ENCODE peak calls at places on chromosomes 13 and 19, in five cellular contexts. F, K, U, W and Z are unnamed samples.

GRCh38 chr19:12833747-12834417 is 497 bp downstream of the RTBDN start:
- DNase-seq in W (peak), K (no peak), F (no peak), U (no peak), Z (no peak)

GRCh38 chr19:55605637-55606470 is at the start of gene ZNF865:
- DNase-seq in K (peak), F (peak), U (peak), W (peak), Z (peak)

GRCh38 chr13:79492313-79492798 is 11.4 kb downstream of the NDFIP2 start:
- DNase-seq in K (no peak), W (peak), F (peak), U (no peak), Z (peak)

GRCh38 chr13:23558675-23559536 is 11.3 kb upstream of the TNFRSF19 start:
- DNase-seq in U (peak), W (peak), F (peak), K (peak), Z (peak)

GRCh38 chr19:53904909-53905308 is 4.2 kb upstream of the CACNG7 start:
- DNase-seq in F (peak), W (no peak), U (no peak), K (no peak), Z (no peak)

GRCh38 chr19:54248016-54248601 is 5.5 kb upstream of the LILRA6 start:
- DNase-seq in W (no peak), K (peak), U (no peak), F (no peak), Z (no peak)

GRCh38 chr13:67095621-67096020 is 134.5 kb downstream of the PCDH9 start:
- DNase-seq in W (no peak), F (peak), U (no peak), K (peak), Z (no peak)

GRCh38 chr13:73075546-73075945 is 16.7 kb downstream of the KLF5 start:
- DNase-seq in F (no peak), W (peak), K (no peak), U (no peak), Z (no peak)

GRCh38 chr19:52735734-52736133 is 890 bp upstream of the ZNF611 start:
- DNase-seq in U (no peak), W (peak), K (peak), F (peak), Z (peak)

GRCh38 chr19:40614595-40615411 is 13.6 kb downstream of the LTBP4 start:
- DNase-seq in K (peak), W (peak), U (peak), F (peak), Z (peak)

GRCh38 chr13:59963827-59964226 is 199.9 kb downstream of the DIAPH3 start:
- DNase-seq in K (no peak), F (no peak), W (no peak), U (no peak), Z (no peak)

GRCh38 chr19:48698046-48698445 is 2.3 kb downstream of the FUT2 start:
- DNase-seq in U (no peak), W (no peak), F (peak), K (peak), Z (peak)

GRCh38 chr13:95588134-95588533 is 35.6 kb downstream of the CLDN10 start:
- DNase-seq in F (peak), U (no peak), W (no peak), K (no peak), Z (no peak)

GRCh38 chr13:49453465-49453864 is 9.4 kb downstream of the SETDB2 start:
- DNase-seq in F (no peak), U (no peak), K (no peak), W (no peak), Z (no peak)

DNA sequence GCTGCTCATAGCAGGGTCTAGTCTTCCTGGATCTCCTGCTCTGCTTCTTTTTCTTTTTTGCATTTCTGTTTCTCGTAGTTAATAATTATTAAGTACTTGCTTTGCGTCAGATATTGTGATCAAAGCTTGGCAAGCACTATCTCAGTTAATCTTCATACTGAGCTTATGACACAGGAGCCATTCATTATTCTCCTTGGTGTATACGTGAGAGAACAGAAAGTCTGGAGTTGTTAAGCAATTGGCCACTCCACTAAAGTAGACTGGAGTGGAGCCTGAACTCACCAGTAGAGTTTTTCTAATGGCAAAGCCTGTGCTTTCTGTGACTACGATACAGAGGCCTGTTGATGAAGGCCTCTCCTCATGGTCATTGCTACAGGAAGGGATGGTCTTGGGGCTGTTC is 285.9 kb downstream of the RFC3 start:
- DNase-seq in W (no peak), F (no peak), U (no peak), K (no peak), Z (no peak)
- H2AFZ ChIP-seq in W (no peak), F (no peak), U (no peak), K (no peak), Z (no peak)

DNA sequence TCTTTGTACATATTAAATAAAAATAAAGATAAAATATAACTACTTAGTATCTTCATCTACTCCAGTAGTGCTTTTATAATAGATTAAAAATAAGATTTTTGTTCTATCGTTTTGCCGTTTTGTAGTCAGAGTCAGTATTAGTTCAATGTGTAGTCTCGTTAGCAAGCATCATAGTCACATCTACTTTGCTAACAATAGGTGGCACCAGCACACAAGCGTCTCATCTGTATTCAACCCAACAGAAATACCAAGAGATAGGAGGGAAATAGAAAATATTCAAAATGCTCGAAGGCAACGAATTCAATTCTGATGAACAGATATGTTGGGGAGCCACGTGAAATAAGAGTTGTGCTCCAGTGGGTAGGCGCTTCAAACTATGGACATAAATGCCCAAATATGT is 21.4 kb upstream of the MICU2 start:
- DNase-seq in K (peak), U (peak), F (peak), W (peak), Z (peak)
- TF ChIP-seq CTCF in K (no peak), U (peak), F (peak), W (peak), Z (peak)

GRCh38 chr19:41911889-41912731 is 16.1 kb downstream of the ERFL start:
- DNase-seq in K (no peak), U (no peak), W (no peak), F (no peak), Z (no peak)
- TF ChIP-seq EZH2 in K (peak), U (no peak), W (peak), F (peak), Z (peak)

DNA sequence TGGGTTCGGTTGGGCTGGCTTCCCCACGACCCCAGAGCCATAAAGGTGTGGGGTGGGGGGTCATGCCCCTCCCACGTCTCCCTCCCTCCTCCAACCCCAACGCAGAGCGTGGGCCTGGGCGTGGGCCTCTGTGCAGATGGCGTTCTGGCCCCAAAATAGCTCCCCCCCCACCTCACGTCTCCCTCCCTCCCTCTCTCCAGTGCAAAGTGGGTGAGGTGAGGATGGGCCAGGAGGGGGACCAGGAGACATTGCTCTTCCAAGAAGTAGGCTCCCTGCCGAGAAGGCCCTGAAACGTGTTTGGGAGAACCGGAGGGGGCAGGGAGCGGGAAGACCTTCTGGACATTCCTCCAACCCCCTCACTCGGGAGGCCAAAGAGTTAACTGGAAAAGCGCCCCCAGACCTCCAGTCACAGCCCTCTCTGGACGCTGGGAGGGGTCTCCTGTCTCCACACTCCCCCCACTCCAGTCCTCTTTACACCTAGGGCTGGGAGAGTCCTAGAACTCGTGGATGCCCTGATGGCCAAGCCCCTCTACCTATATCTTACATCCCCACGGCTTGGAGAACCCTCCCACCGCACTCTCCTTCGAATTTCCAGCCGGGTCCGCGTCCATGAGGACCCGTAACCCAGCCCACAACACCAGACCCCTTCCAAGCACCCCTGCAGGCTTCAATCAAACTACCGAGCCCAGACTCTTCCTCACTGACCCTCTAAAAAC is 855 bp downstream of the UNC13A start:
- DNase-seq in K (no peak), W (peak), F (no peak), U (no peak), Z (no peak)
- H2AFZ ChIP-seq in K (no peak), W (peak), F (no peak), U (no peak), Z (no peak)

DNA sequence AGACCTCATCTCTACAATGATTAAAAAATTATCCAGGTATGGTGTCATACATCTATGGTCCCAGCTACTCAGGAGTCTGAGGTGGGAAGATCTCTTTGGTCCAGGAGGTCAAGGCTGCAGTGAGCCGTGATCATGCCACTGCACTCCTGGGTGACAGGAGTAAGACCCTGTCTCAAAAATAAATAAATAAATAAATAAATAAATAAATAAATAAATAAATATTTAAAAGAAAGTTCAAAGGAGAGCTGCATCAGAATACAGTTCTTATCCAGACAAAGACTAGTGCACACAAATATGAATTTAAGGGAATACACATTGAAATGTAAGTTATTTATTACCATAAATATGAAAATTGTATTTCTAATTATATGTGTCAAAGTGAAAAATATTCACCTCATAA is 624.9 kb downstream of the SLITRK6 start:
- DNase-seq in U (no peak), W (no peak), F (no peak), K (no peak), Z (no peak)
- TF ChIP-seq CTCF in U (no peak), W (no peak), F (no peak), K (no peak), Z (no peak)

DNA sequence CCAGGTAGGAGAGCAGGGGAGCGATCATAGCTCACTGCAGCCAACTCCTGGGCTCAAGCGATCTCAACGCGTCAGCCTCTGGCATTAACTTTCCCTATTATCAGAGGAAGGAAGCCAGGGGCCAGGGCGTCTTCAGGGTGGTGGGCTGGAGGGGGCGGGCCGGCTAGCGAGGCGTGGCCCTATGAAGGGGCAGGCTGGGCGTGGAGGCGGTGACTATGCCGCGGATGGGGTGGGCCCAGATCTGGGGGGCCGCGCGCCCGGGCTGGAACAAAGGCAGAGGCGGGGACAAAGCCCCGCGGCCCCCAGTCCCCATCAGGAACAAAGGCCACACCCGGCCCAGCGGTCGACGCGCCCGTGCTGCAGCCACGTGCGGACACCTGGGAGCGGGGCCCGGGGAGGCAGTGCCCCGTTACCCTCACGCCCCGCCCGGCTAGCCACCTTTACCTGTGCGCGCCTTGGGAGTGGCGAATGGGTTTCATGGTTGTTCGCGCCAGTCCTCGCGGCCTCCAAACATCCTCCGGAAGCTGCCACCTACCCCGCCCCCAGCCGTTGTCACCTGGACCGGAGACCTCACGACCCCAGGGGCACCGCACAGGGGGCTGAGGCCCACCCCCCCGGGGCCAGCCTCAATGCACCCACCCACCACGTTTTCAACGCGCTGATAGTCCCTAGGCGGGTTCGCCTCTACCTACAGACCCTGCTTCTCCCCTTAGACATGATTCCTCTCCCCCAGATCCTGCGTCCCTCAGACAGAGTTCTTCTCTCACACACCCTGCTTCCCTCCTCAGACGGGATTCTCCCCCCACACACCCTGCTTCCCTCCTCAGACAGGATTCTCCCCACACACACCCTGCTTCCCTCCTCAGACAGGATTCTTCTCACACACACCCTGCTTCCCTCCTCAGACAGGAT is 5.4 kb upstream of the TRIM28 start:
- DNase-seq in K (peak), F (no peak), W (peak), U (no peak), Z (no peak)
- TF ChIP-seq EZH2 in K (peak), F (peak), W (no peak), U (no peak), Z (peak)

DNA sequence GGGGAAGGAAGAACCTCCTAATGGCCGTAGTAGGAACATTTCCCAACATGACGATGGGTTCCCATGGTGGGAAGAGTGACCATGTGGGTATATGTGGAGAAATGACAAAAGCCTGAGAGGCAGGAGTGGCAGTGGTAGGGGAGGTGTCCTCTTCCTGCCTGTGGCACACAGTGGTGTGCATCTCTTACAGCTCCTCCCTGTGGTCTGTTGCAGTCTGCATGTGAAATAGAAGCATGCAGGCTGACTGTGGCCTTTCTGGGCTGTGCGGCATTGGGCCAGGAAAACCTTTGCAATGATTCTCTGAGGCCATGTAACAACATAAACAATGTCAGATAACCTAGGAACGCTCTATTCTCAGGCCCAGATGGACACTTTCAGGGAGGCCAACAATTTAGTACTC is 84.0 kb downstream of the LACC1 start:
- DNase-seq in K (no peak), F (no peak), U (peak), W (peak), Z (no peak)
- H2AFZ ChIP-seq in K (no peak), F (no peak), U (peak), W (no peak), Z (no peak)

DNA sequence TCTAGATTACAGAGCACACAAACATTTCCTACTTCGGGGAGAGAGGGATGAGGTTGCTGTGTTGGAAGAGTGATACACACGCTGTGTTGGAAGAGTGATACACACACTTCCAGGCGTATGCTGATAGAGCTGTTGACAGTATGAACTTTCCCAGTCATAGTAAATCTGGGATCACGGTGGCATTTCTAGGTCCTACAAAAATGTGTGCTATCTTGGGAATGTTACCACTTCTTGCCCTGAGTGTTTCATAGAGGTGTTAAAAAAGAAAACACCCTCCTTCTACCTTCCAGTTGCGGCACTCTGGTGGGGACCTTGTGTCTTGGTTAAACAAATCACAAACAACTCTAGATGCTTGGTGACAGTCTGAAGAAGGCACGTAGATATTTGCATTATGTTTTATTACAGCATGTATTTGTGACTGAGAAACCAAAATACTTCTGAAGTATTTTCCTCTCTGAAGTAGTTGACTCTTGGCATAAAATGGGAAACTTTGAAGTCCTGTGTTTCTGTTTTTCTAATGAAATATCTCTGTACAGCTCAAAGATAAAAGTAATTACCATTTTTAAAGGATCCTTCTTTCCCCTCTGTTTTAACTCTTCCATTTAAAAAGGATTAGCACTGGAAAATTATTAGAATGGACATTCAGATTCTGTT is 52.5 kb downstream of the ARHGAP35 start:
- DNase-seq in W (no peak), U (no peak), K (peak), F (no peak), Z (no peak)
- TF ChIP-seq CTCF in W (no peak), U (no peak), K (no peak), F (no peak), Z (no peak)